ENCODE peak calls at places on chromosomes 3 and 15, in eight cellular contexts. Y is H9, D is fibroblast of the aortic adventitia, S is B cell, G is foreskin fibroblast, H is progenitor cell of endocrine pancreas, N is lower lobe of right lung, C is spleen. A is an unnamed sample.

GRCh38 chr3:133782454-133782853 is 23.2 kb upstream of the SRPRB start:
- DNase-seq in Y (no peak), D (no peak), S (no peak), G (no peak), H (no peak), N (no peak), C (no peak), A (no peak)

GRCh38 chr3:160020057-160020711 is 31.5 kb downstream of the IL12A start:
- DNase-seq in Y (no peak), D (no peak), S (no peak), G (no peak), H (no peak), N (no peak), C (no peak), A (no peak)

GRCh38 chr15:58797505-58797904 is 26.4 kb downstream of the MINDY2 start:
- DNase-seq in Y (no peak), D (no peak), S (no peak), G (no peak), H (no peak), N (no peak), C (no peak), A (no peak)

GRCh38 chr3:152026033-152026556 is 152.7 kb downstream of the SUCNR1 start:
- DNase-seq in Y (no peak), D (peak; percentile 87), S (no peak), G (peak; percentile 66), H (no peak), N (no peak), C (no peak), A (no peak)

GRCh38 chr15:65254237-65254820 is 32.4 kb downstream of the PARP16 start:
- DNase-seq in Y (no peak), D (peak; percentile 20), S (no peak), G (no peak), H (no peak), N (no peak), C (no peak), A (no peak)

GRCh38 chr3:177714945-177715344 is 517.7 kb upstream of the TBL1XR1 start:
- DNase-seq in Y (no peak), D (no peak), S (peak; percentile 25), G (no peak), H (no peak), N (no peak), C (no peak), A (no peak)

GRCh38 chr3:153247331-153248311 is 85.6 kb downstream of the RAP2B start:
- DNase-seq in Y (no peak), D (no peak), S (no peak), G (no peak), H (no peak), N (no peak), C (no peak), A (no peak)

GRCh38 chr3:134473868-134474546 is 11.8 kb downstream of the ANAPC13 start:
- DNase-seq in Y (peak; percentile 64), D (peak; percentile 89), S (peak; percentile 25), G (no peak), H (peak; percentile 72), N (no peak), C (no peak), A (no peak)

GRCh38 chr3:177968891-177969290 is 567.3 kb upstream of the KCNMB2 start:
- DNase-seq in Y (no peak), D (no peak), S (no peak), G (no peak), H (no peak), N (no peak), C (no peak), A (no peak)

GRCh38 chr3:64445318-64446300 is 220.3 kb upstream of the PRICKLE2 start:
- DNase-seq in Y (peak; percentile 80), D (no peak), S (no peak), G (no peak), H (peak; percentile 55), N (peak; percentile 75), C (no peak), A (peak; percentile 39)

GRCh38 chr3:99780749-99781148 is 36.9 kb upstream of the CMSS1 start:
- DNase-seq in Y (no peak), D (no peak), S (no peak), G (no peak), H (no peak), N (no peak), C (no peak), A (no peak)

GRCh38 chr3:13821156-13821555 is 58.7 kb downstream of the WNT7A start:
- DNase-seq in Y (no peak), D (no peak), S (no peak), G (no peak), H (no peak), N (no peak), C (no peak), A (no peak)

DNA sequence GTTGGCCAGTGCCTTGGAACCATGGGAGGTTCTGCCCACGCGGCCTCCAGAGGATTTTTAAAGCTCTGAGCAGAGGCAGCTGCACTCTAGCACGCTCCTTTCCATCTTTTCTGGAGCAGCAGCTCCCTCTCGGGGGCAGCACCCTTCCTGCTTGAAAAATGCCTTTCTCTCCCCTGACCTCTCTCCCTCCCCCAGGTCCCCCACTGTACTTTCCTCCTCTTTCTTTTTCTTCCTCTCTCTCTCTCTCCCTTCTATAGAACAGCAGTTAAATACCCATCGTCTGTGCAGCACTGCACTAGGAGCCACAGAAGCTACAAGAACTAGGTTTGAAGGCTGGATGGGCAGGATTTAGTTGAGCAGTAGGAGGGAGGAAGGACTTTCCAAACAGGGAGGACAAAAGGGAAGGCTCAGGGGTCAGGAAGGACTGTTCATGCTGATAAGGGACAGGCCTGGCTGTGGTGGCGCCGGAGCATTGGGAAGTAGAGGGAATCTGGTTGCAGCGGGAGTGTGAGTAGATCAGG is 4.4 kb downstream of the ALPK3 start:
- DNase-seq in Y (no peak), D (no peak), S (no peak), G (no peak), H (no peak), N (no peak), C (peak; percentile 60), A (no peak)
- TF ChIP-seq CTCF in Y (no peak), D (no peak), S (no peak), G (no peak), H (no peak), N (no peak), C (no peak), A (peak; percentile 9)

DNA sequence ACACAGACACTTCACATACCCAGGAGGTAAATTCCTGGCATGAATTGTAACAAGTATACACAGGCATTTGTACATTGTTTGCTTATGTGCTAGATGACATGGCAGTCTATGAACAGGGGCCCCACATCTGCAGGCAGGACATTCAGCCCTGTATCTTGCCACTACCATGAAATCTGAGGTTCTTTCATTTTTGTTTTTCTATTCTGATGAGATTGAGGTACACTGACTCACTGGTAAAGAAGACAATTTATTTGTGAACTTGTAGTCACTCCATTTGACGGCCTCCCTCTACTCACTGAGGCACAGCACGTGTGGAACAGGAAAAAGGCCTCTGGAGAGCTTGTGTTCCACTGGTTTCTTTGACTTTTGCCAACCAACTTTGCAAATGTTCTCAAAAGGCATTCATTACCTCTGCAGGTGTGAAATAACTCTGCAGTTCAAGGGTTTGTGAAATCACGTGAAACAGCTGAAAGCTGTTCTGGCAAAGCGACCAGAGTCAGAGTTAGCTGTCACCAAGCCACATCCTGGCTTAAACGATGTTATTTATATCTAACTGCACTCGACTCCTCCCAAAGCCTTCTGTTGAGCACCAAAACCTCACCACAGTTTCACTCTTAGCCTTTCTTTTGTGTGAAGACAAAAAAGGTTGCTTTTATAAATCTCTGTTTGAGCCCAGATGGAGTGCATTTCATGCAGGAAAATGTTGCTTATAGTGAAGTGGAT is 401.4 kb upstream of the CFAP20DC start:
- DNase-seq in Y (no peak), D (peak; percentile 2), S (peak; percentile 10), G (no peak), H (no peak), N (no peak), C (no peak), A (peak; percentile 75)
- TF ChIP-seq CTCF in Y (no peak), D (no peak), S (no peak), G (no peak), H (no peak), N (no peak), C (no peak), A (no peak)

GRCh38 chr3:55156851-55157650 is 229.2 kb upstream of the LRTM1 start:
- DNase-seq in Y (no peak), D (peak; percentile 58), S (no peak), G (no peak), H (no peak), N (no peak), C (no peak), A (no peak)
- TF ChIP-seq CTCF in Y (no peak), D (no peak), S (no peak), G (no peak), H (no peak), N (no peak), C (no peak), A (no peak)

GRCh38 chr3:191391873-191392808 is 61.8 kb upstream of the UTS2B start:
- DNase-seq in Y (no peak), D (no peak), S (no peak), G (no peak), H (no peak), N (no peak), C (no peak), A (no peak)

GRCh38 chr3:191387441-191388077 is 57.2 kb upstream of the UTS2B start:
- DNase-seq in Y (no peak), D (no peak), S (no peak), G (no peak), H (no peak), N (no peak), C (no peak), A (no peak)

GRCh38 chr3:191385101-191385500 is 54.8 kb upstream of the UTS2B start:
- DNase-seq in Y (no peak), D (no peak), S (no peak), G (no peak), H (no peak), N (no peak), C (no peak), A (no peak)

GRCh38 chr3:191390580-191390979 is 60.3 kb upstream of the UTS2B start:
- DNase-seq in Y (no peak), D (no peak), S (no peak), G (no peak), H (no peak), N (no peak), C (no peak), A (no peak)

DNA sequence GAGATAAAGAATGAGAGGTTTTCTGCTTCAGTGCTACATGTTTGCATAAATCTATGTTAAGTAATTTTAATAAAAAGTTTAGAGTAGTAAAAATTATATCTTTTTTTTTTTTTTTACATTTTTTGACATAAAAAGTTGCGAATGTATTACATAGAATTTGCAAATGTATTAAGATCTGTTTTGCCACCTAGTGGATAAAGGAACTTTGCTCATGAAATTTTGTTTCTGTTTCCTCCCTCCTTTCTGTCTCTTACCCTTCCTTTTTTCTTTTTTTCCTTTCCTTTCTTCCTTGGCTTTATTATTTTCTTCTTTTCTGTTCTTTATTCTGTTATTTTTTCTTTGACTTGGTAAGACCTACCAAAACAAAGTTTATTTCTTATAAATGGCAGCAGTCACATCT is 58.5 kb upstream of the UTS2B start:
- DNase-seq in Y (no peak), D (peak; percentile 55), S (no peak), G (no peak), H (no peak), N (no peak), C (no peak), A (no peak)
- TF ChIP-seq CTCF in Y (peak; percentile 39), D (peak; percentile 44), S (peak; percentile 69), G (peak; percentile 24), H (peak; percentile 15), N (peak; percentile 21), C (peak; percentile 15), A (peak; percentile 15)

GRCh38 chr3:127894461-127894860 is 20.6 kb upstream of the KBTBD12 start:
- DNase-seq in Y (no peak), D (no peak), S (no peak), G (no peak), H (no peak), N (no peak), C (no peak), A (no peak)
- TF ChIP-seq CTCF in Y (no peak), D (no peak), S (no peak), G (no peak), H (no peak), N (no peak), C (no peak), A (no peak)

A was measured in GM06990.